ENCODE peak calls at places on chromosomes 3 and 15, in seven cellular contexts. K, F, Y, D, O, P and C are unnamed samples.

GRCh38 chr3:123843668-123844067 is 40.5 kb downstream of the MYLK start:
- DNase-seq in K (no peak), F (no peak), Y (peak; percentile 40), D (no peak), O (no peak), P (no peak), C (no peak)

GRCh38 chr3:141738636-141739363 is 702 bp downstream of the RNF7 start:
- DNase-seq in K (peak; percentile 36), F (no peak), Y (peak; percentile 75), D (no peak), O (peak; percentile 40), P (no peak), C (no peak)

GRCh38 chr3:51619983-51620382 is 51.1 kb upstream of the TEX264 start:
- DNase-seq in K (no peak), F (no peak), Y (no peak), D (no peak), O (no peak), P (no peak), C (no peak)

GRCh38 chr15:49901867-49902775 is 216.9 kb downstream of the ATP8B4 start:
- DNase-seq in K (no peak), F (no peak), Y (peak; percentile 33), D (no peak), O (no peak), P (no peak), C (no peak)

GRCh38 chr3:81995334-81995733 is 233.9 kb upstream of the GBE1 start:
- DNase-seq in K (no peak), F (no peak), Y (no peak), D (no peak), O (peak; percentile 14), P (no peak), C (no peak)

GRCh38 chr15:70008697-70009285 is 88.9 kb downstream of the TLE3 start:
- DNase-seq in K (no peak), F (no peak), Y (no peak), D (no peak), O (no peak), P (no peak), C (no peak)

GRCh38 chr3:170714151-170714550 is 128.3 kb upstream of the SLC7A14 start:
- DNase-seq in K (no peak), F (no peak), Y (peak; percentile 93), D (no peak), O (peak; percentile 89), P (no peak), C (no peak)

GRCh38 chr15:70102827-70103226 is 5.1 kb upstream of the TLE3 start:
- DNase-seq in K (no peak), F (no peak), Y (no peak), D (no peak), O (no peak), P (no peak), C (no peak)

GRCh38 chr15:88476635-88477038 is 9.1 kb downstream of the MRPS11 start:
- DNase-seq in K (peak; percentile 38), F (peak; percentile 50), Y (peak; percentile 65), D (no peak), O (no peak), P (peak; percentile 7), C (no peak)

GRCh38 chr15:28878209-28878608 is 7.6 kb upstream of the APBA2 start:
- DNase-seq in K (no peak), F (no peak), Y (no peak), D (no peak), O (no peak), P (no peak), C (no peak)

GRCh38 chr3:159964166-159964973 is 24.3 kb upstream of the IL12A start:
- DNase-seq in K (no peak), F (peak; percentile 73), Y (peak; percentile 95), D (no peak), O (peak; percentile 68), P (no peak), C (no peak)

GRCh38 chr3:142027295-142027694 is 122.0 kb downstream of the TFDP2 start:
- DNase-seq in K (no peak), F (no peak), Y (no peak), D (no peak), O (no peak), P (no peak), C (no peak)

GRCh38 chr3:197490098-197490497 is 65.7 kb downstream of the BDH1 start:
- DNase-seq in K (no peak), F (no peak), Y (peak; percentile 96), D (no peak), O (peak; percentile 97), P (no peak), C (no peak)

GRCh38 chr3:125236331-125236903 is 23.9 kb upstream of the SLC12A8 start:
- DNase-seq in K (no peak), F (no peak), Y (no peak), D (no peak), O (no peak), P (no peak), C (no peak)

GRCh38 chr15:58332676-58333400 is 99.0 kb upstream of the LIPC start:
- DNase-seq in K (no peak), F (no peak), Y (peak; percentile 77), D (no peak), O (peak; percentile 6), P (peak; percentile 39), C (no peak)

GRCh38 chr15:64770626-64771025 is 4.8 kb downstream of the RBPMS2 start:
- DNase-seq in K (no peak), F (no peak), Y (no peak), D (no peak), O (no peak), P (no peak), C (no peak)

GRCh38 chr3:134460965-134461364 is 24.8 kb downstream of the ANAPC13 start:
- DNase-seq in K (no peak), F (no peak), Y (peak; percentile 87), D (no peak), O (peak; percentile 79), P (no peak), C (no peak)